ENCODE peak calls at places on chromosomes 3 and 15, in ten cellular contexts. W is psoas muscle, M is Caco-2, C is thoracic aorta, X is breast epithelium, E is brain microvascular endothelial cell, Y is cardiac muscle cell, I is sigmoid colon, N is GM12865, U is DND-41. O is an unnamed sample.

GRCh38 chr3:64340636-64341240 is 115.5 kb upstream of the PRICKLE2 start:
- DNase-seq in W (no peak), M (no peak), C (no peak), X (no peak), E (peak), Y (peak), I (no peak), N (no peak), U (no peak), O (peak)

GRCh38 chr3:132549890-132550578 is 47.0 kb upstream of the ACKR4 start:
- DNase-seq in W (no peak), M (no peak), C (no peak), X (no peak), E (peak), Y (peak), I (no peak), N (peak), U (no peak), O (peak)

GRCh38 chr3:14485981-14486380 is 54.2 kb downstream of the GRIP2 start:
- DNase-seq in W (peak), M (no peak), C (no peak), X (no peak), E (no peak), Y (no peak), I (no peak), N (no peak), U (no peak), O (no peak)

GRCh38 chr3:15647629-15648167 is 46.2 kb downstream of the BTD start:
- DNase-seq in W (no peak), M (no peak), C (no peak), X (no peak), E (peak), Y (peak), I (no peak), N (peak), U (peak), O (peak)

GRCh38 chr15:89642106-89642505 is 13.2 kb downstream of the KIF7 start:
- DNase-seq in W (no peak), M (no peak), C (no peak), X (no peak), E (no peak), Y (no peak), I (peak), N (no peak), U (no peak), O (no peak)

GRCh38 chr3:117407317-117407716 is 697.7 kb downstream of the TUSC7 start:
- DNase-seq in W (no peak), M (peak), C (no peak), X (no peak), E (peak), Y (peak), I (no peak), N (peak), U (no peak), O (peak)

GRCh38 chr3:111932962-111933361 is 45.9 kb upstream of the ABHD10 start:
- DNase-seq in W (no peak), M (no peak), C (no peak), X (no peak), E (no peak), Y (no peak), I (no peak), N (no peak), U (no peak), O (no peak)

GRCh38 chr15:83250766-83251165 is 33.7 kb downstream of the BNC1 start:
- DNase-seq in W (no peak), M (no peak), C (no peak), X (no peak), E (no peak), Y (peak), I (no peak), N (no peak), U (no peak), O (peak)

GRCh38 chr15:90463381-90463780 is 66.3 kb upstream of the CRTC3 start:
- DNase-seq in W (no peak), M (no peak), C (no peak), X (no peak), E (peak), Y (peak), I (no peak), N (peak), U (no peak), O (peak)

GRCh38 chr3:20669184-20669583 is 483.2 kb upstream of the SGO1 start:
- DNase-seq in W (no peak), M (no peak), C (no peak), X (no peak), E (no peak), Y (peak), I (no peak), N (no peak), U (no peak), O (no peak)

GRCh38 chr3:172467170-172467824 is 19.0 kb upstream of the GHSR start:
- DNase-seq in W (no peak), M (no peak), C (no peak), X (no peak), E (peak), Y (peak), I (no peak), N (no peak), U (no peak), O (peak)

GRCh38 chr3:8509961-8510360 is 8.3 kb downstream of the LMCD1 start:
- DNase-seq in W (peak), M (no peak), C (no peak), X (no peak), E (peak), Y (peak), I (no peak), N (no peak), U (no peak), O (peak)

GRCh38 chr3:84165278-84165677 is 793.5 kb upstream of the CADM2 start:
- DNase-seq in W (no peak), M (no peak), C (no peak), X (no peak), E (no peak), Y (no peak), I (no peak), N (no peak), U (no peak), O (no peak)

GRCh38 chr3:12707425-12707824 is 43.5 kb upstream of the RAF1 start:
- DNase-seq in W (no peak), M (no peak), C (no peak), X (no peak), E (no peak), Y (peak), I (no peak), N (no peak), U (no peak), O (peak)

GRCh38 chr3:39125837-39126500 is 18.5 kb downstream of the TTC21A start:
- DNase-seq in W (no peak), M (no peak), C (no peak), X (no peak), E (no peak), Y (peak), I (peak), N (no peak), U (no peak), O (peak)

GRCh38 chr15:50260969-50261496 is 4.5 kb downstream of the HDC start:
- DNase-seq in W (no peak), M (peak), C (no peak), X (no peak), E (no peak), Y (no peak), I (no peak), N (peak), U (no peak), O (no peak)

GRCh38 chr3:632571-633170 is 436.1 kb downstream of the CHL1 start:
- DNase-seq in W (no peak), M (peak), C (no peak), X (no peak), E (peak), Y (peak), I (no peak), N (peak), U (peak), O (peak)

GRCh38 chr3:75254685-75255084 is 409.4 kb upstream of the FRG2C start:
- DNase-seq in W (no peak), M (no peak), C (no peak), X (no peak), E (no peak), Y (no peak), I (no peak), N (no peak), U (no peak), O (no peak)

GRCh38 chr15:64636541-64636940 is 138.8 kb downstream of the RBPMS2 start:
- DNase-seq in W (no peak), M (no peak), C (no peak), X (no peak), E (no peak), Y (peak), I (no peak), N (no peak), U (no peak), O (no peak)

GRCh38 chr15:99844150-99844549 is 110.9 kb upstream of the LYSMD4 start:
- DNase-seq in W (no peak), M (no peak), C (no peak), X (no peak), E (no peak), Y (no peak), I (no peak), N (no peak), U (no peak), O (no peak)

GRCh38 chr3:150352931-150353330 is 55.2 kb upstream of the TSC22D2 start:
- DNase-seq in W (no peak), M (no peak), C (no peak), X (no peak), E (no peak), Y (no peak), I (no peak), N (no peak), U (no peak), O (no peak)

GRCh38 chr15:66943456-66944095 is 121.8 kb upstream of the SMAD3 start:
- DNase-seq in W (no peak), M (no peak), C (no peak), X (no peak), E (no peak), Y (no peak), I (peak), N (peak), U (no peak), O (no peak)
- TF ChIP-seq CTCF in W (no peak), M (no peak), C (no peak), X (no peak), E (no peak), Y (no peak), I (no peak), N (peak), U (no peak), O (no peak)

GRCh38 chr3:197354195-197355059 is 56.0 kb upstream of the DLG1 start:
- DNase-seq in W (peak), M (no peak), C (no peak), X (no peak), E (no peak), Y (peak), I (peak), N (peak), U (no peak), O (peak)
- H3K4me3 ChIP-seq in W (peak), M (no peak), C (no peak), X (peak), E (no peak), Y (no peak), I (peak), N (no peak), U (no peak), O (peak)

DNA sequence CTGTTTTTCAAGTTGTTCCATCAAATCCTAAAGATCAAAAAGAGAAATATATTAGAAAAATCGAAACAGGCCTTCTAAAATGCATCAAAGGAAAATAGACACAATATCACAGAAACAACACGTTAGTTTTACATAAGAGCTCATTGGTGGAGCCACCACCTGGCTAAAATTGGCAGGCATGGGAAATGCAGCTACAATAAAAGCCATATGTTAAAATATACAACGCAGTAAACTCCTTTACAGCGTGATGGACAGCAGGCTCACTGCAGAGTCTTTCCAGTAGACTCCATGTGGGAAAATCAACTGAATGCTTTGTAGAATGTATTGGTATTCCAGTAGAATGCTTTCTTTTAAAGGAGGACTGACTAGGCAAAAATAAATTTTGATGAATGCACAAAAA is 40.9 kb upstream of the MYO5C start:
- DNase-seq in W (no peak), M (no peak), C (no peak), X (no peak), E (no peak), Y (no peak), I (no peak), N (no peak), U (no peak), O (no peak)
- TF ChIP-seq CTCF in W (no peak), M (no peak), C (no peak), X (no peak), E (no peak), Y (no peak), I (no peak), N (no peak), U (peak), O (no peak)

DNA sequence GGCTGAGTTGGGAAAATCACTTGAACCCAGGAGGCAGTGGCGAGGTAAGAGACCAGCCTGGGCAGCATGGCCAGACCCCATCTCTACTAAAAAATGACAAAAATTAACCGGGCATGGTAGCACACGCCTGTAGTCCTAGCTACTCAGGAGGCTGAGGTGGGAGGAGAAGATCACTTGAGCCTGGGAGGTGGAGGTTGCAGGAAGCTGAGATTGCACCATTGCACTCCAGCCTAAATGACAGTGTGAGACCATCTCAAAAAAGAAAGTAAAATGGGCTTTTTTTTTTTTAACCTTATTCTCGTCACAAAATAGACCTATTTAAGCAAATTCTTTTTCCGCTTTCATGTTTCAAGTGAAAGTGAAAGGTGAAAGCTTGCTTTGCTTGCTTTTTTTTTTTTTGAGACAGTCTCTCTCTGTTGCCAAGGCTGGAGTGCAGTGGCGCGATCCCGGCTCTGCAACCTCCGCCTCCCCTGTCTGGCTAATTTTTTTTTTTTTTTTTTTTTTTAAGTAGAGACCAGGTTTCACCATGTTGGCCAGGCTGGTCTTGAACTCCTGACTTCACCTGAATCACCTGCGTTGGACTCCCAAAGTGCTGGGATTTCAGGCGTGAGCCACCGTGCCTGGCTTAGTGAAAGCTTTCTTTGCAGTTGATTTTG is 3.6 kb downstream of the PDIA3 start:
- DNase-seq in W (no peak), M (no peak), C (no peak), X (no peak), E (no peak), Y (peak), I (no peak), N (peak), U (peak), O (no peak)
- H3K4me3 ChIP-seq in W (peak), M (no peak), C (peak), X (peak), E (no peak), Y (no peak), I (peak), N (peak), U (peak), O (no peak)

O was measured in foreskin fibroblast.